ENCODE peak calls at places on chromosomes 7 and 10, in seven cellular contexts. L, Q, V, A, O, S and C are unnamed samples.

GRCh38 chr7:14021069-14021468 is 31.6 kb upstream of the ETV1 start:
- DNase-seq in V (no peak), L (no peak), A (no peak), Q (peak; percentile 23), O (no peak), S (no peak), C (no peak)

GRCh38 chr10:111565542-111565941 is 488.7 kb downstream of the ADRA2A start:
- DNase-seq in S (no peak), A (no peak), O (no peak), Q (no peak), L (no peak), V (no peak), C (no peak)

GRCh38 chr7:47725031-47725780 is 143.3 kb upstream of the TNS3 start:
- DNase-seq in O (peak; percentile 56), V (no peak), L (no peak), Q (peak; percentile 79), A (no peak), S (no peak), C (no peak)

GRCh38 chr10:58820386-58820785 is 307.7 kb downstream of the BICC1 start:
- DNase-seq in V (no peak), L (no peak), S (no peak), A (no peak), Q (no peak), O (no peak), C (no peak)

GRCh38 chr10:15208221-15208620 is 39.7 kb upstream of the NMT2 start:
- DNase-seq in A (no peak), S (no peak), V (no peak), Q (no peak), L (no peak), O (no peak), C (no peak)

GRCh38 chr7:107924841-107925490 is 34.0 kb downstream of the DLD start:
- DNase-seq in Q (no peak), S (no peak), V (no peak), L (no peak), O (no peak), A (no peak), C (no peak)

GRCh38 chr10:99534939-99535763 is 2.4 kb downstream of the NKX2-3 start:
- DNase-seq in O (no peak), S (no peak), Q (peak; percentile 54), L (no peak), A (peak; percentile 46), V (no peak), C (peak; percentile 47)

GRCh38 chr7:37732880-37733279 is 49.3 kb downstream of the GPR141 start:
- DNase-seq in A (no peak), Q (no peak), S (no peak), O (peak; percentile 20), V (no peak), L (no peak), C (no peak)

GRCh38 chr7:55569797-55570196 is 2.5 kb downstream of the VOPP1 start:
- DNase-seq in V (no peak), S (no peak), A (no peak), L (peak; percentile 36), Q (no peak), O (no peak), C (peak; percentile 58)

GRCh38 chr10:89327803-89328441 is at the start of gene IFIT3:
- DNase-seq in S (peak; percentile 81), O (peak; percentile 51), V (peak; percentile 60), Q (peak; percentile 90), A (peak; percentile 85), L (no peak), C (no peak)

GRCh38 chr7:148485618-148486017 is 104.9 kb upstream of the C7orf33 start:
- DNase-seq in L (no peak), V (no peak), S (no peak), A (no peak), O (no peak), Q (no peak), C (no peak)

GRCh38 chr7:144534196-144534595 is 130.7 kb upstream of the NOBOX start:
- DNase-seq in V (no peak), Q (no peak), O (no peak), S (no peak), L (no peak), A (no peak), C (no peak)

GRCh38 chr7:36216063-36216684 is 63.1 kb downstream of the EEPD1 start:
- DNase-seq in V (no peak), L (no peak), Q (no peak), S (no peak), A (no peak), O (peak; percentile 50), C (no peak)

GRCh38 chr7:21221130-21221529 is 206.8 kb upstream of the SP4 start:
- DNase-seq in V (no peak), Q (no peak), S (no peak), O (no peak), L (no peak), A (no peak), C (no peak)

GRCh38 chr10:78552261-78552811 is 516.4 kb upstream of the ZMIZ1 start:
- DNase-seq in A (peak; percentile 79), L (no peak), Q (no peak), O (peak; percentile 68), V (no peak), S (no peak), C (no peak)

GRCh38 chr10:97584060-97584797 is at the start of gene HOGA1:
- DNase-seq in Q (peak; percentile 98), O (peak; percentile 90), S (peak; percentile 100), A (peak; percentile 91), V (peak; percentile 24), L (no peak), C (no peak)

GRCh38 chr7:17581301-17581700 is 282.8 kb downstream of the AHR start:
- DNase-seq in A (no peak), S (no peak), O (no peak), V (no peak), L (no peak), Q (no peak), C (no peak)

GRCh38 chr10:47379901-47380300 is 4.2 kb downstream of the ZNF488 start:
- DNase-seq in L (no peak), V (peak; percentile 1), A (no peak), O (peak; percentile 8), Q (no peak), S (no peak), C (no peak)

GRCh38 chr10:9211228-9211627 is 1156.7 kb downstream of the GATA3 start:
- DNase-seq in Q (no peak), V (no peak), A (no peak), L (no peak), O (no peak), S (no peak), C (no peak)

GRCh38 chr7:130926021-130926691 is 192.1 kb upstream of the KLF14 start:
- DNase-seq in V (no peak), Q (no peak), A (no peak), S (no peak), O (no peak), L (peak; percentile 54), C (no peak)

GRCh38 chr7:47298636-47299035 is 283.3 kb downstream of the TNS3 start:
- DNase-seq in O (no peak), A (no peak), S (no peak), L (no peak), Q (no peak), V (no peak), C (no peak)

GRCh38 chr10:79274279-79275104 is 72.8 kb upstream of the PPIF start:
- DNase-seq in Q (no peak), V (no peak), S (peak; percentile 77), A (peak; percentile 90), O (peak; percentile 79), L (no peak), C (no peak)

GRCh38 chr10:122748496-122748895 is 48.9 kb upstream of the C10orf120 start:
- DNase-seq in V (no peak), Q (no peak), S (no peak), A (no peak), L (no peak), O (no peak), C (no peak)

GRCh38 chr10:71335173-71335572 is 16.1 kb downstream of the SLC29A3 start:
- DNase-seq in V (no peak), O (no peak), S (no peak), A (no peak), Q (no peak), L (no peak), C (no peak)

GRCh38 chr7:38506004-38506403 is 125.2 kb downstream of the AMPH start:
- DNase-seq in V (no peak), O (no peak), L (no peak), Q (no peak), A (no peak), S (no peak), C (no peak)

GRCh38 chr10:24438800-24439199 is 229.9 kb downstream of the KIAA1217 start:
- DNase-seq in Q (no peak), O (no peak), S (no peak), V (no peak), L (no peak), A (no peak), C (no peak)

GRCh38 chr7:20508109-20508508 is 107.4 kb upstream of the ABCB5 start:
- DNase-seq in Q (no peak), A (no peak), S (no peak), V (no peak), O (no peak), L (no peak), C (no peak)

GRCh38 chr7:27910341-27910740 is 170.4 kb downstream of the TAX1BP1 start:
- DNase-seq in L (no peak), Q (no peak), V (no peak), S (no peak), A (no peak), O (no peak), C (no peak)

GRCh38 chr7:33880787-33881186 is 24.6 kb upstream of the BMPER start:
- DNase-seq in A (no peak), V (no peak), S (no peak), O (no peak), L (no peak), Q (peak; percentile 74), C (no peak)

GRCh38 chr7:98240961-98241673 is 10.9 kb downstream of the TECPR1 start:
- DNase-seq in A (no peak), O (no peak), S (no peak), Q (no peak), L (no peak), V (peak; percentile 81), C (peak; percentile 51)

GRCh38 chr7:4845740-4846142 is 16.1 kb downstream of the PAPOLB start:
- DNase-seq in S (no peak), L (no peak), V (peak; percentile 37), Q (no peak), O (no peak), A (no peak), C (no peak)